ENCODE peak calls at places on chromosomes 13 and 19, in five cellular contexts. B is HepG2, N is H1, U is GM12878, V is K562. M is an unnamed sample.

GRCh38 chr13:67353891-67354459 is 123.8 kb upstream of the PCDH9 start:
- DNase-seq in B (no peak), N (no peak), U (no peak), V (no peak), M (no peak)

GRCh38 chr13:20495087-20496023 is 30.3 kb downstream of the CRYL1 start:
- DNase-seq in B (peak; percentile 66), N (peak; percentile 68), U (peak; percentile 40), V (peak; percentile 52), M (peak; percentile 75)

GRCh38 chr19:10766681-10767201 is 48.9 kb downstream of the DNM2 start:
- DNase-seq in B (no peak), N (no peak), U (no peak), V (no peak), M (no peak)

GRCh38 chr13:33761744-33762143 is 56.2 kb upstream of the RFC3 start:
- DNase-seq in B (peak; percentile 23), N (no peak), U (no peak), V (no peak), M (peak; percentile 43)

GRCh38 chr19:48698046-48698445 is 2.3 kb downstream of the FUT2 start:
- DNase-seq in B (no peak), N (no peak), U (no peak), V (peak; percentile 55), M (no peak)

GRCh38 chr19:14487370-14488125 is 8.4 kb downstream of the GIPC1 start:
- DNase-seq in B (no peak), N (no peak), U (no peak), V (no peak), M (no peak)

GRCh38 chr13:48656621-48657020 is 2.9 kb downstream of the CYSLTR2 start:
- DNase-seq in B (peak; percentile 9), N (no peak), U (no peak), V (no peak), M (no peak)

GRCh38 chr19:38266981-38267597 is 2.7 kb downstream of the SPINT2 start:
- DNase-seq in B (peak; percentile 39), N (no peak), U (no peak), V (peak; percentile 56), M (no peak)

GRCh38 chr19:51691122-51692064 is 1.7 kb upstream of the SPACA6 start:
- DNase-seq in B (no peak), N (no peak), U (no peak), V (no peak), M (peak; percentile 89)

GRCh38 chr19:7679017-7679720 is 1.5 kb upstream of the TRAPPC5 start:
- DNase-seq in B (peak; percentile 36), N (no peak), U (no peak), V (peak; percentile 34), M (no peak)

GRCh38 chr19:49921871-49922755 is 6.9 kb upstream of the ATF5 start:
- DNase-seq in B (no peak), N (no peak), U (no peak), V (no peak), M (no peak)

GRCh38 chr13:43720780-43721397 is 65.9 kb downstream of the ENOX1 start:
- DNase-seq in B (no peak), N (no peak), U (no peak), V (no peak), M (no peak)

GRCh38 chr19:30118760-30119159 is 176.7 kb downstream of the URI1 start:
- DNase-seq in B (no peak), N (no peak), U (no peak), V (no peak), M (no peak)

GRCh38 chr19:52307275-52307674 is 10.3 kb downstream of the ZNF480 start:
- DNase-seq in B (no peak), N (peak; percentile 53), U (no peak), V (no peak), M (peak; percentile 58)

GRCh38 chr13:63948045-63948444 is 2532.4 kb upstream of the PCDH20 start:
- DNase-seq in B (peak; percentile 40), N (no peak), U (no peak), V (no peak), M (no peak)

GRCh38 chr13:64471916-64472315 is 2758.2 kb downstream of the PCDH9 start:
- DNase-seq in B (peak; percentile 15), N (no peak), U (no peak), V (no peak), M (peak; percentile 37)

GRCh38 chr13:110280231-110280813 is 26.6 kb downstream of the COL4A1 start:
- DNase-seq in B (no peak), N (no peak), U (no peak), V (no peak), M (no peak)

GRCh38 chr13:38670627-38671026 is 16.2 kb upstream of the FREM2 start:
- DNase-seq in B (no peak), N (no peak), U (no peak), V (no peak), M (no peak)

GRCh38 chr19:5338661-5339469 is 1.7 kb downstream of the PTPRS start:
- DNase-seq in B (no peak), N (no peak), U (no peak), V (no peak), M (peak; percentile 85)

GRCh38 chr19:3047307-3048189 is 14.7 kb downstream of the TLE5 start:
- DNase-seq in B (peak; percentile 79), N (peak; percentile 79), U (no peak), V (peak; percentile 78), M (peak; percentile 92)
- TF ChIP-seq CREB1 in B (no peak), N (no peak), U (no peak), V (no peak), M (no peak)

DNA sequence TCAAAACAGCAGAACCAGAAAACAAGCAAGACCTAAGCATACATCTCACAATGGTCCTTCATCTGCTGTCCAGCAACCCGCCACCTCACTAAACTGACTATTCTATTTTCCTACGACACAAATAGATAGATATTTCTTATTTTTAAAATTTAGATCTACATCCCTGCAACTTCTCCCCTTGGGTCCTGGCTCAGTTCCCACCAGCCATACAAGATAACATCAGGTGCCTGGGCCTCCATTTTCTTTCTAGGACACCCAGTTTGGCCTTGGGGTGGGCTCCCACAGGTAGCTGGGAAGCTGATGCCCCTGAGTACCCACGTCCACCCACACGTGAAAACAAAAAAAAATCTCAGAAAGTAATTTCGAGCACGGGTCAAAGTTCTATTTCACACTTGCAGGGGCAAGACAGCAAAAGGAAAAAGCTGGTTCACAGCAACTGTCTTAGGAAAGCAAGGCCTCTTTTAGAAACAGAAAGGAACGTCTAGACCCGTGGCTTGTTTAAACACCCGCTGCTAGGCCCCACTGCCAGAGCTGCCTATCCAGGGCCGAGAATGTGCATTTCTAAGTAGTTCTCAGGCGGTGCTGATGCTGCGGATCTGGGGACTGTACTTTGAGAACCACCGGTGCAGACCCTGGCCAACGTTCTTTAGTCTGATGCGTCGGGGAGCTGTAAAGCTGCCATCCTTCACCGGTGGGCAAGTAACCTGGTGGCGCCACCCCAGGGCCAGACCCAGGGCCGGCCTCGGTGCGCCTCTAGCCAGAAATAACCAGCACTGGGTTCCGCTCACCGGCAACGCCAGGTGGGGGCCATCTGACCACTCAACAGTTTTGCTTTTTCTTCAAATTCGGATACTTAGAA is 47.3 kb downstream of the TGDS start:
- DNase-seq in B (peak; percentile 49), N (no peak), U (peak; percentile 8), V (no peak), M (peak; percentile 80)
- TF ChIP-seq CTCF in B (peak; percentile 68), N (peak; percentile 49), U (no peak), V (no peak), M (peak; percentile 30)

GRCh38 chr13:30796833-30797601 is 61.7 kb downstream of the ALOX5AP start:
- DNase-seq in B (no peak), N (no peak), U (no peak), V (no peak), M (no peak)
- H2AFZ ChIP-seq in B (no peak overlapping the region), N (no peak overlapping the region), U (peak overlapping the region; percentile 25), V (no peak overlapping the region), M (peak overlapping the region; percentile 47)

DNA sequence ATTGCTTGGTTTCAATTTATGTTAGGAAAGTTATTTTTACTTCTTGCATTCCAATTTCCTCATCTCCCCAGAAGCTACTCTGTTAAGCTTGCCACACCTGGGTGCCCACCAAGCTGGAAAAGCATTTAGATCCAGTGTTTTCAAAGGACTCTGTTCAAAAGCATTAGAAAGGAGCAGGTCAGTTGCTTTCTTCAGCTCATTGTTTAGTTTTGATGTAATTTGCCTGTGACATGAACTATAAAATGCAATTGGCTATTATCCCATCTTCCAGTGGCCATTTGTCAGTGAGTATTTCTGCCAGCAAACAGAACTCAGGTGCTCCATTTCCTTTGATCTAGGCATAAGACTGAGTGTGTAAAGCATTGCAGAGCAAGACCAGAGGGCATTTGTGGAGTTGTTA is 46.7 kb upstream of the RNF113B start:
- DNase-seq in B (no peak), N (no peak), U (no peak), V (no peak), M (no peak)
- TF ChIP-seq CREB1 in B (no peak), N (no peak), U (no peak), V (no peak), M (no peak)

GRCh38 chr13:52399708-52400107 is 6.3 kb downstream of the THSD1 start:
- DNase-seq in B (peak; percentile 12), N (no peak), U (no peak), V (no peak), M (peak; percentile 22)
- TF ChIP-seq CTCF in B (peak; percentile 5), N (peak; percentile 6), U (no peak), V (no peak), M (peak; percentile 32)

GRCh38 chr13:80109313-80109712 is 231.6 kb downstream of the SPRY2 start:
- DNase-seq in B (no peak), N (no peak), U (no peak), V (no peak), M (no peak)
- H2AFZ ChIP-seq in B (no peak overlapping the region), N (peak overlapping the region; percentile 45), U (no peak overlapping the region), V (no peak overlapping the region), M (peak overlapping the region; percentile 72)

GRCh38 chr13:28744091-28744536 is 25.3 kb upstream of the SLC46A3 start:
- DNase-seq in B (no peak), N (peak; percentile 44), U (no peak), V (no peak), M (peak; percentile 44)
- TF ChIP-seq CREB1 in B (no peak), N (no peak), U (no peak), V (no peak), M (no peak)

M was measured in GM23338.